ENCODE peak calls at places on chromosomes 3 and 15, in four cellular contexts. E is HT-29, X is body of pancreas, V is nephron progenitor cell. P is an unnamed sample.

GRCh38 chr15:56242576-56243116 is 1.0 kb downstream of the RFX7 start:
- DNase-seq in E (peak), V (no peak), X (no peak), P (no peak)

GRCh38 chr3:160941885-160942494 is 163.2 kb downstream of the B3GALNT1 start:
- DNase-seq in V (peak), E (peak), X (peak), P (peak)

GRCh38 chr3:52385157-52385556 is 59.7 kb downstream of the SEMA3G start:
- DNase-seq in V (peak), E (peak), X (no peak), P (peak)

GRCh38 chr3:24591661-24592555 is 97.3 kb upstream of the THRB start:
- DNase-seq in E (no peak), X (no peak), V (no peak), P (peak)

GRCh38 chr15:58458076-58458475 is 26.3 kb downstream of the LIPC start:
- DNase-seq in E (no peak), V (no peak), X (no peak), P (no peak)

GRCh38 chr15:45333550-45333949 is 44.8 kb downstream of the GATM start:
- DNase-seq in E (peak), V (no peak), X (peak), P (no peak)

GRCh38 chr3:118811333-118811732 is 223.3 kb downstream of the IGSF11 start:
- DNase-seq in V (no peak), X (no peak), E (no peak), P (no peak)

GRCh38 chr3:53702776-53703175 is 143.4 kb downstream of the CHDH start:
- DNase-seq in E (no peak), V (no peak), X (no peak), P (no peak)

GRCh38 chr3:159994182-159994581 is 5.5 kb downstream of the IL12A start:
- DNase-seq in E (no peak), X (no peak), V (no peak), P (no peak)

GRCh38 chr3:186653079-186653710 is 12.6 kb upstream of the HRG start:
- DNase-seq in V (no peak), E (no peak), X (no peak), P (no peak)

GRCh38 chr15:68618339-68619302 is 39.8 kb downstream of the CORO2B start:
- DNase-seq in X (no peak), V (no peak), E (no peak), P (no peak)

GRCh38 chr15:38254065-38254883 is 1.6 kb downstream of the SPRED1 start:
- DNase-seq in E (peak), V (peak), X (peak), P (peak)

GRCh38 chr3:126394179-126394976 is at the start of gene CFAP100:
- DNase-seq in V (peak), X (peak), E (no peak), P (no peak)

GRCh38 chr3:72273615-72274014 is 488.7 kb upstream of the PROK2 start:
- DNase-seq in V (peak), X (no peak), E (no peak), P (no peak)

GRCh38 chr3:57729339-57730039 is 26.6 kb upstream of the SLMAP start:
- DNase-seq in E (no peak), X (no peak), V (no peak), P (no peak)

GRCh38 chr3:125594581-125595011 is 701 bp downstream of the OSBPL11 start:
- DNase-seq in E (peak), V (peak), X (peak), P (no peak)

GRCh38 chr15:73325191-73325980 is 43.4 kb downstream of the HCN4 start:
- DNase-seq in E (no peak), V (no peak), X (no peak), P (no peak)

GRCh38 chr3:123687286-123687685 is 102.4 kb upstream of the HACD2 start:
- DNase-seq in X (peak), E (no peak), V (no peak), P (no peak)

GRCh38 chr15:90143176-90143655 is 40.9 kb upstream of the IDH2 start:
- DNase-seq in E (peak), X (peak), V (peak), P (no peak)

GRCh38 chr3:120264963-120265362 is 20.1 kb downstream of the GPR156 start:
- DNase-seq in V (no peak), X (no peak), E (no peak), P (no peak)

GRCh38 chr15:51751687-51752683 is 588 bp downstream of the TMOD2 start:
- DNase-seq in E (peak), X (peak), V (peak), P (no peak)

GRCh38 chr3:172595648-172596393 is 72.6 kb upstream of the TNFSF10 start:
- DNase-seq in E (peak), X (peak), V (peak), P (no peak)

GRCh38 chr15:62873203-62873602 is 169.3 kb upstream of the TPM1 start:
- DNase-seq in V (no peak), X (no peak), E (no peak), P (no peak)

GRCh38 chr3:101695779-101696372 is 9.4 kb upstream of the RPL24 start:
- DNase-seq in E (peak), X (peak), V (peak), P (no peak)

GRCh38 chr3:116034071-116034470 is 410.8 kb downstream of the GAP43 start:
- DNase-seq in V (no peak), X (no peak), E (no peak), P (no peak)

GRCh38 chr3:49539659-49540560 is 14.4 kb upstream of the BSN start:
- DNase-seq in V (peak), X (peak), E (peak), P (peak)

GRCh38 chr15:25173241-25174028 is 218.6 kb downstream of the SNRPN start:
- DNase-seq in X (no peak), E (no peak), V (no peak), P (no peak)

GRCh38 chr15:88202231-88202630 is 54.3 kb downstream of the NTRK3 start:
- DNase-seq in X (no peak), V (no peak), E (no peak), P (no peak)

GRCh38 chr3:106144051-106144450 is 275.2 kb upstream of the CBLB start:
- DNase-seq in V (no peak), E (no peak), X (no peak), P (no peak)

GRCh38 chr15:31261266-31262142 is 65.1 kb upstream of the KLF13 start:
- DNase-seq in V (no peak), X (peak), E (no peak), P (no peak)

P was measured in LNCaP clone FGC.